ENCODE peak calls at places on chromosomes 11 and 22, in nine cellular contexts. D is HCT116, O is endodermal cell, T is fibroblast of lung, R is IMR-90, Y is H9, E is endothelial cell of umbilical vein, U is GM23248, B is HepG2. N is an unnamed sample. For H3K9me3 and H3K4me1, the result is how much of the 10 kb centered on the place peaks cover.

GRCh38 chr11:124623861-124624525 is 1.3 kb downstream of the TBRG1 start:
- DNase-seq in D (no peak), O (no peak), T (peak), R (peak), Y (no peak), E (peak), U (peak), B (no peak), N (no peak)

GRCh38 chr11:60121259-60121658 is 32.8 kb downstream of the MS4A2 start:
- DNase-seq in D (no peak), O (peak), T (no peak), R (no peak), Y (peak), E (no peak), U (no peak), B (no peak), N (no peak)

GRCh38 chr11:27285761-27286160 is 77.3 kb downstream of the CCDC34 start:
- DNase-seq in D (no peak), O (no peak), T (no peak), R (no peak), Y (no peak), E (no peak), U (no peak), B (no peak), N (no peak)

GRCh38 chr11:31856248-31856647 is 45.1 kb upstream of the PAX6 start:
- DNase-seq in D (no peak), O (no peak), T (no peak), R (no peak), Y (no peak), E (no peak), U (peak), B (no peak), N (no peak)

GRCh38 chr22:34427436-34427835 is 507.2 kb upstream of the LARGE1 start:
- DNase-seq in D (no peak), O (no peak), T (no peak), R (no peak), Y (no peak), E (no peak), U (no peak), B (no peak), N (no peak)

GRCh38 chr11:6650980-6651379 is 4.6 kb downstream of the DCHS1 start:
- DNase-seq in D (no peak), O (no peak), T (peak), R (peak), Y (no peak), E (no peak), U (peak), B (no peak), N (no peak)

GRCh38 chr11:124207102-124207792 is 24.1 kb downstream of the OR10D3 start:
- DNase-seq in D (no peak), O (no peak), T (no peak), R (no peak), Y (no peak), E (no peak), U (no peak), B (no peak), N (no peak)

GRCh38 chr11:110907629-110908028 is 195.4 kb upstream of the ARHGAP20 start:
- DNase-seq in D (no peak), O (no peak), T (peak), R (peak), Y (no peak), E (peak), U (peak), B (no peak), N (peak)

GRCh38 chr22:49545606-49546005 is 282.1 kb downstream of the BRD1 start:
- DNase-seq in D (no peak), O (no peak), T (no peak), R (no peak), Y (no peak), E (no peak), U (no peak), B (no peak), N (no peak)

GRCh38 chr22:19722175-19722914 is 994 bp upstream of the GP1BB start:
- DNase-seq in D (no peak), O (peak), T (no peak), R (no peak), Y (peak), E (no peak), U (no peak), B (no peak), N (no peak)

GRCh38 chr11:40290031-40290650 is 1169.3 kb downstream of the LRRC4C start:
- DNase-seq in D (no peak), O (no peak), T (peak), R (peak), Y (no peak), E (no peak), U (no peak), B (no peak), N (no peak)

GRCh38 chr22:37088108-37088605 is 21.4 kb downstream of the TMPRSS6 start:
- DNase-seq in D (peak), O (no peak), T (peak), R (peak), Y (no peak), E (no peak), U (peak), B (no peak), N (no peak)

GRCh38 chr11:115197031-115197430 is 307.2 kb downstream of the CADM1 start:
- DNase-seq in D (no peak), O (no peak), T (peak), R (no peak), Y (no peak), E (no peak), U (no peak), B (no peak), N (no peak)

GRCh38 chr11:100823360-100823759 is 136.3 kb downstream of the ARHGAP42 start:
- DNase-seq in D (no peak), O (no peak), T (no peak), R (peak), Y (no peak), E (no peak), U (peak), B (no peak), N (no peak)

GRCh38 chr11:8905528-8906165 is 5.3 kb upstream of the AKIP1 start:
- DNase-seq in D (no peak), O (no peak), T (peak), R (peak), Y (no peak), E (no peak), U (peak), B (no peak), N (no peak)

GRCh38 chr11:95575517-95575916 is 214.1 kb downstream of the FAM76B start:
- DNase-seq in D (no peak), O (no peak), T (peak), R (no peak), Y (no peak), E (no peak), U (no peak), B (no peak), N (no peak)

GRCh38 chr22:26314171-26314570 is 114.9 kb upstream of the ASPHD2 start:
- DNase-seq in D (no peak), O (no peak), T (no peak), R (no peak), Y (no peak), E (no peak), U (no peak), B (no peak), N (no peak)

GRCh38 chr11:121645596-121645995 is 192.8 kb upstream of the SORL1-AS1 start:
- DNase-seq in D (no peak), O (no peak), T (peak), R (peak), Y (no peak), E (no peak), U (peak), B (no peak), N (no peak)

GRCh38 chr22:37148031-37148651 is 1.6 kb downstream of the IL2RB start:
- DNase-seq in D (no peak), O (no peak), T (no peak), R (no peak), Y (no peak), E (no peak), U (no peak), B (no peak), N (no peak)

GRCh38 chr11:128179049-128179448 is 408.3 kb downstream of the ETS1 start:
- DNase-seq in D (no peak), O (no peak), T (no peak), R (no peak), Y (no peak), E (no peak), U (no peak), B (no peak), N (no peak)

GRCh38 chr22:27372969-27373670 is 428.4 kb downstream of the MN1 start:
- DNase-seq in D (no peak), O (peak), T (peak), R (no peak), Y (peak), E (peak), U (no peak), B (peak), N (no peak)

GRCh38 chr22:30253205-30253852 is 6.8 kb upstream of the LIF start:
- DNase-seq in D (no peak), O (no peak), T (peak), R (peak), Y (no peak), E (no peak), U (peak), B (no peak), N (no peak)

DNA sequence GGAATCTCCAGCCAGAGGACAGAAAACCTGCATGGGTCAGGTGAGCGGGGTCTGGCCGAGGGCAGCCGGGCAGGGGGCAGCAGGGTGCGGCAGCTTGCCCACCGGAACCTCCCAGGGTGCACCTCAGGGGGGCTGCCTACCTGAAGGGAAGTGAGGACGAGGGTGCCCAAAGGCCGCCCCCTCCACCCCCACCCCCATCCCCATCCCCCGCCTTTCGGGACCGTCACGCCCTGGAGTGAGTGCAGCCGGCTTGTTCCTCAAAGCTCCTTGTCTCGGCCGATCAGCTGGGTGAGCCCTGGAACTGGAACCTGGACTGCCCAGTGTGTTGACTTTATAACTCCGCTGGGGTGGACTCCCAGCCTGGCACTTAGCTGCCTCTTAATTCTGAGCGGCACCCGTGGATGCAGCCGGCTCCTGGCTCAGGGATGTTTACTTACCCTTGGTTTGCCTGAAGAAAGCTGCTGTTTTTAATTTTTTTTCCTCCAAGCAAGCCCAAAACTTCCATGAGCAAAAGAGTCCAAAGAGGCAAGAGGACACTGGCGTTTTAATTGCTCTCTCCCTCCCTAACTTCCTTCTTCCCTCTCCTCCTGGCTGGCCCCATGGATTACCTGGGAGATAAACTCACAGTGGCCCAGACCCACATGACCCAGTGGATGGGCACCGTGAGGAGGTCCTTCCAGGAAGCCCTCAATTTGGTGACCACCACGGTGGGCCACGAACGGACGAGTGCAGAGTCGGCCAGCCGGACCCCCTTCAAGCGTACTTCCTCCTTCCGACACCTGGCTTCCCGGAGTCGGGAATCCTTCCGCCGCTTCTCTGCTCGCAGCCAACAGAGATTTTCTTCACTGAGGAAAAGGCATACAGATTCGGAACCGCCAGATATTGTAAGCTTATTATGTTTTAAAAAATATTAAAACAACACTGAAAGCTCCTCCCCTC is 87.8 kb upstream of the CRYBB3 start:
- DNase-seq in D (no peak), O (peak), T (no peak), R (no peak), Y (peak), E (peak), U (peak), B (no peak), N (no peak)
- H3K9ac ChIP-seq in D (peak), O (peak), T (no peak), R (no peak), Y (no peak), E (peak), U (peak), B (peak), N (peak)

GRCh38 chr11:3357302-3357701 is 21.6 kb downstream of the ZNF195 start:
- DNase-seq in D (no peak), O (no peak), T (no peak), R (no peak), Y (no peak), E (no peak), U (no peak), B (no peak), N (no peak)

GRCh38 chr11:3357994-3358676 is 20.8 kb downstream of the ZNF195 start:
- DNase-seq in D (no peak), O (no peak), T (no peak), R (no peak), Y (no peak), E (no peak), U (no peak), B (no peak), N (no peak)

GRCh38 chr11:3353066-3353465 is 25.9 kb downstream of the ZNF195 start:
- DNase-seq in D (no peak), O (no peak), T (no peak), R (no peak), Y (no peak), E (no peak), U (no peak), B (no peak), N (no peak)

GRCh38 chr11:3359092-3359824 is 19.7 kb downstream of the ZNF195 start:
- DNase-seq in D (no peak), O (no peak), T (peak), R (no peak), Y (no peak), E (no peak), U (no peak), B (no peak), N (no peak)

GRCh38 chr11:3356858-3357257 is 22.1 kb downstream of the ZNF195 start:
- DNase-seq in D (no peak), O (no peak), T (no peak), R (no peak), Y (no peak), E (no peak), U (no peak), B (no peak), N (no peak)
- H3K9me3 ChIP-seq in D (half or more), O (half or more), T (under half), R (half or more), Y (under half), E (under half), U (under half), B (half or more), N (under half)

GRCh38 chr11:67371549-67372231 is 1.7 kb downstream of the CLCF1 start:
- DNase-seq in D (no peak), O (peak), T (peak), R (peak), Y (peak), E (no peak), U (peak), B (peak), N (peak)

GRCh38 chr11:67369801-67370284 is 3.6 kb downstream of the CLCF1 start:
- DNase-seq in D (no peak), O (no peak), T (peak), R (peak), Y (no peak), E (no peak), U (peak), B (no peak), N (no peak)

GRCh38 chr11:67369275-67369674 is 4.1 kb downstream of the CLCF1 start:
- DNase-seq in D (no peak), O (no peak), T (no peak), R (no peak), Y (no peak), E (no peak), U (peak), B (no peak), N (no peak)

GRCh38 chr11:67371199-67371548 is 2.2 kb downstream of the CLCF1 start:
- DNase-seq in D (no peak), O (no peak), T (no peak), R (no peak), Y (no peak), E (no peak), U (no peak), B (no peak), N (no peak)

GRCh38 chr11:67370351-67371076 is 2.9 kb downstream of the CLCF1 start:
- DNase-seq in D (no peak), O (peak), T (peak), R (peak), Y (no peak), E (no peak), U (peak), B (no peak), N (no peak)
- H3K4me1 ChIP-seq in D (under half), O (under half), T (half or more), R (half or more), Y (under half), E (under half), U (half or more), B (under half), N (under half)

GRCh38 chr11:62856333-62856910 is 17.0 kb upstream of the WDR74 start:
- DNase-seq in D (no peak), O (no peak), T (no peak), R (no peak), Y (no peak), E (no peak), U (peak), B (no peak), N (no peak)

GRCh38 chr11:62855571-62856332 is 16.4 kb upstream of the WDR74 start:
- DNase-seq in D (peak), O (peak), T (peak), R (peak), Y (peak), E (peak), U (peak), B (peak), N (peak)

GRCh38 chr11:62857541-62857982 is 18.2 kb upstream of the WDR74 start:
- DNase-seq in D (no peak), O (no peak), T (peak), R (peak), Y (no peak), E (no peak), U (no peak), B (no peak), N (no peak)

GRCh38 chr11:62860835-62861563 is 19.7 kb upstream of the SLC3A2 start:
- DNase-seq in D (no peak), O (no peak), T (no peak), R (no peak), Y (no peak), E (no peak), U (no peak), B (no peak), N (no peak)

DNA sequence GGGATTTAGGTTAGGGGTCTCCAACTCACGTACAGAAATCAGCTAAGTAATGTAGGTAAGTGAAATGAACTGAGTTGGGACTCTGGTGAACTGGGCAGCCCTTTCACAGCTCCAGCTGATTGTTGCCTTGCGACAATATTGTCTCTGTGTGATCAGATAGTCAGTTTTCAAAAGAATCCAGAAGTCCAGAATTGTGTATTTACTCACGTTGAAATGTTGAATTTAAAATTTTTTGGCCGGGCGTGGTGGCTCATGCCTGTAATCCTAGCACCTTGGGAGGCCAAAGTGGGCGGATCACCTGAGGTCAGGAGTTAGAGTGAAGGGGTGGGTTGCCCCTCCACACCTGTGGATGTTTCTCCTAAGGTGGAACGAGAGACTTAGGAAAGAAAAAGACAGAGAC is 18.8 kb upstream of the WDR74 start:
- DNase-seq in D (no peak), O (no peak), T (no peak), R (no peak), Y (no peak), E (no peak), U (no peak), B (peak), N (no peak)
- H3K9ac ChIP-seq in D (peak), O (peak), T (no peak), R (no peak), Y (peak), E (no peak), U (no peak), B (peak), N (no peak)

N was measured in MM.1S.